ENCODE peak calls at places on chromosome 3, in ten cellular contexts. L, V, I, K, U, A, O, X, P and H are unnamed samples.

GRCh38 chr3:112561085-112561692 is 573 bp downstream of the ATG3 start:
- DNase-seq in L (peak), V (peak), I (peak), K (peak), U (peak), A (peak), O (peak), X (peak), P (peak), H (peak)

GRCh38 chr3:126557761-126558160 is 971 bp downstream of the C3orf22 start:
- DNase-seq in L (no peak), V (peak), I (no peak), K (peak), U (no peak), A (no peak), O (no peak), X (no peak), P (no peak), H (no peak)

GRCh38 chr3:46702246-46703012 is 1.2 kb downstream of the TMIE start:
- DNase-seq in L (no peak), V (no peak), I (no peak), K (no peak), U (no peak), A (no peak), O (no peak), X (no peak), P (no peak), H (no peak)

GRCh38 chr3:354433-354832 is 157.9 kb downstream of the CHL1 start:
- DNase-seq in L (no peak), V (no peak), I (peak), K (peak), U (no peak), A (peak), O (no peak), X (peak), P (no peak), H (no peak)

GRCh38 chr3:38964646-38965045 is 87.1 kb downstream of the SCN11A start:
- DNase-seq in L (no peak), V (no peak), I (no peak), K (no peak), U (no peak), A (no peak), O (no peak), X (no peak), P (no peak), H (no peak)

GRCh38 chr3:72187131-72187530 is 402.2 kb upstream of the PROK2 start:
- DNase-seq in L (no peak), V (no peak), I (no peak), K (no peak), U (no peak), A (peak), O (no peak), X (peak), P (no peak), H (no peak)

GRCh38 chr3:115666081-115666480 is 42.8 kb downstream of the GAP43 start:
- DNase-seq in L (no peak), V (no peak), I (no peak), K (no peak), U (no peak), A (no peak), O (no peak), X (no peak), P (no peak), H (no peak)

GRCh38 chr3:110165344-110165743 is 828.0 kb upstream of the DPPA4 start:
- DNase-seq in L (no peak), V (no peak), I (peak), K (no peak), U (no peak), A (no peak), O (no peak), X (no peak), P (no peak), H (no peak)

GRCh38 chr3:107727102-107727501 is 204.3 kb downstream of the BBX start:
- DNase-seq in L (no peak), V (no peak), I (no peak), K (no peak), U (no peak), A (no peak), O (no peak), X (no peak), P (no peak), H (no peak)